ENCODE peak calls at places on chromosomes 7 and 10, in nine cellular contexts. One of them, this sample, is unnamed.

GRCh38 chr7:142908921-142909870 is 23.7 kb upstream of the TRPV6 start:
- DNase-seq in psoas muscle: no peak
- DNase-seq in PC-3: no peak
- DNase-seq in ovary: no peak
- DNase-seq in MM.1S: peak; percentile 57
- DNase-seq in neural progenitor cell: peak; percentile 26
- DNase-seq in body of pancreas: peak; percentile 40
- DNase-seq in breast epithelium: no peak
- DNase-seq in heart left ventricle: no peak
- DNase-seq in this sample: no peak

GRCh38 chr7:80135306-80136104 is 874 bp downstream of the GNAI1 start:
- DNase-seq in breast epithelium: no peak
- DNase-seq in MM.1S: peak; percentile 68
- DNase-seq in heart left ventricle: no peak
- DNase-seq in PC-3: peak; percentile 18
- DNase-seq in psoas muscle: no peak
- DNase-seq in body of pancreas: peak; percentile 16
- DNase-seq in ovary: peak; percentile 28
- DNase-seq in neural progenitor cell: peak; percentile 54
- DNase-seq in this sample: peak; percentile 56

GRCh38 chr7:159050703-159051102 is 94.0 kb downstream of the VIPR2 start:
- DNase-seq in neural progenitor cell: no peak
- DNase-seq in body of pancreas: no peak
- DNase-seq in MM.1S: peak; percentile 70
- DNase-seq in psoas muscle: no peak
- DNase-seq in PC-3: no peak
- DNase-seq in ovary: no peak
- DNase-seq in breast epithelium: no peak
- DNase-seq in heart left ventricle: no peak
- DNase-seq in this sample: no peak

GRCh38 chr10:85402541-85402940 is 964.1 kb downstream of the GRID1 start:
- DNase-seq in heart left ventricle: no peak
- DNase-seq in MM.1S: no peak
- DNase-seq in psoas muscle: no peak
- DNase-seq in neural progenitor cell: no peak
- DNase-seq in body of pancreas: no peak
- DNase-seq in ovary: no peak
- DNase-seq in PC-3: no peak
- DNase-seq in breast epithelium: no peak
- DNase-seq in this sample: no peak

GRCh38 chr10:3080608-3081007 is 13.3 kb downstream of the PFKP start:
- DNase-seq in psoas muscle: no peak
- DNase-seq in breast epithelium: peak; percentile 20
- DNase-seq in body of pancreas: no peak
- DNase-seq in MM.1S: no peak
- DNase-seq in neural progenitor cell: no peak
- DNase-seq in heart left ventricle: no peak
- DNase-seq in ovary: no peak
- DNase-seq in PC-3: no peak
- DNase-seq in this sample: no peak

GRCh38 chr7:11252705-11253272 is 279.1 kb downstream of the PHF14 start:
- DNase-seq in neural progenitor cell: no peak
- DNase-seq in breast epithelium: no peak
- DNase-seq in PC-3: peak; percentile 37
- DNase-seq in psoas muscle: no peak
- DNase-seq in ovary: no peak
- DNase-seq in MM.1S: no peak
- DNase-seq in heart left ventricle: no peak
- DNase-seq in body of pancreas: no peak
- DNase-seq in this sample: no peak

GRCh38 chr10:96072673-96073072 is 29.3 kb downstream of the CCNJ start:
- DNase-seq in psoas muscle: no peak
- DNase-seq in neural progenitor cell: no peak
- DNase-seq in ovary: no peak
- DNase-seq in body of pancreas: no peak
- DNase-seq in PC-3: no peak
- DNase-seq in heart left ventricle: no peak
- DNase-seq in breast epithelium: no peak
- DNase-seq in MM.1S: no peak
- DNase-seq in this sample: no peak

GRCh38 chr10:79608505-79609375 is 2.0 kb upstream of the SFTPA1 start:
- DNase-seq in breast epithelium: no peak
- DNase-seq in heart left ventricle: no peak
- DNase-seq in body of pancreas: peak; percentile 67
- DNase-seq in psoas muscle: no peak
- DNase-seq in ovary: no peak
- DNase-seq in PC-3: no peak
- DNase-seq in neural progenitor cell: peak; percentile 63
- DNase-seq in MM.1S: peak; percentile 57
- DNase-seq in this sample: peak; percentile 29

GRCh38 chr7:39608278-39608677 is 15.1 kb upstream of the RALA start:
- DNase-seq in breast epithelium: no peak
- DNase-seq in psoas muscle: no peak
- DNase-seq in body of pancreas: no peak
- DNase-seq in heart left ventricle: no peak
- DNase-seq in PC-3: peak; percentile 32
- DNase-seq in neural progenitor cell: no peak
- DNase-seq in ovary: no peak
- DNase-seq in MM.1S: no peak
- DNase-seq in this sample: no peak

GRCh38 chr7:26507375-26508068 is 215.9 kb downstream of the SNX10 start:
- DNase-seq in PC-3: no peak
- DNase-seq in ovary: no peak
- DNase-seq in MM.1S: no peak
- DNase-seq in psoas muscle: no peak
- DNase-seq in breast epithelium: no peak
- DNase-seq in neural progenitor cell: no peak
- DNase-seq in body of pancreas: peak; percentile 46
- DNase-seq in heart left ventricle: no peak
- DNase-seq in this sample: no peak

GRCh38 chr7:25124485-25125136 is 449 bp downstream of the CYCS start:
- DNase-seq in body of pancreas: peak; percentile 13
- DNase-seq in MM.1S: peak; percentile 31
- DNase-seq in PC-3: no peak
- DNase-seq in ovary: peak; percentile 35
- DNase-seq in heart left ventricle: no peak
- DNase-seq in psoas muscle: no peak
- DNase-seq in neural progenitor cell: peak; percentile 11
- DNase-seq in breast epithelium: no peak
- DNase-seq in this sample: peak; percentile 6

GRCh38 chr7:93574269-93574645 is 267 bp downstream of the CALCR start:
- DNase-seq in neural progenitor cell: peak; percentile 51
- DNase-seq in ovary: no peak
- DNase-seq in MM.1S: no peak
- DNase-seq in psoas muscle: no peak
- DNase-seq in heart left ventricle: no peak
- DNase-seq in PC-3: no peak
- DNase-seq in breast epithelium: no peak
- DNase-seq in body of pancreas: no peak
- DNase-seq in this sample: no peak

GRCh38 chr7:87878208-87878735 is 2.0 kb downstream of the DBF4 start:
- DNase-seq in MM.1S: no peak
- DNase-seq in body of pancreas: no peak
- DNase-seq in breast epithelium: no peak
- DNase-seq in heart left ventricle: no peak
- DNase-seq in neural progenitor cell: no peak
- DNase-seq in PC-3: peak; percentile 5
- DNase-seq in psoas muscle: no peak
- DNase-seq in ovary: no peak
- DNase-seq in this sample: no peak
- H3K27ac ChIP-seq in MM.1S: no peak overlapping the region
- H3K27ac ChIP-seq in body of pancreas: no peak overlapping the region
- H3K27ac ChIP-seq in breast epithelium: no peak overlapping the region
- H3K27ac ChIP-seq in heart left ventricle: no peak overlapping the region
- H3K27ac ChIP-seq in neural progenitor cell: no peak overlapping the region
- H3K27ac ChIP-seq in PC-3: no peak overlapping the region
- H3K27ac ChIP-seq in psoas muscle: no peak overlapping the region
- H3K27ac ChIP-seq in ovary: no peak overlapping the region
- H3K27ac ChIP-seq in this sample: no peak overlapping the region

GRCh38 chr10:46550795-46551700 is 5.4 kb downstream of the GPRIN2 start:
- DNase-seq in PC-3: no peak
- DNase-seq in psoas muscle: peak; percentile 35
- DNase-seq in neural progenitor cell: no peak
- DNase-seq in heart left ventricle: no peak
- DNase-seq in ovary: peak; percentile 17
- DNase-seq in body of pancreas: no peak
- DNase-seq in breast epithelium: peak; percentile 50
- DNase-seq in MM.1S: no peak
- DNase-seq in this sample: no peak
- H3K4me1 ChIP-seq in PC-3: peaks cover 8% of the 10 kb centered on the region
- H3K4me1 ChIP-seq in psoas muscle: no peaks in the 10 kb centered on the region
- H3K4me1 ChIP-seq in neural progenitor cell: peaks cover 8% of the 10 kb centered on the region
- H3K4me1 ChIP-seq in heart left ventricle: no peaks in the 10 kb centered on the region
- H3K4me1 ChIP-seq in ovary: peaks cover under 1% of the 10 kb centered on the region
- H3K4me1 ChIP-seq in body of pancreas: peaks cover 10% of the 10 kb centered on the region
- H3K4me1 ChIP-seq in breast epithelium: no peaks in the 10 kb centered on the region
- H3K4me1 ChIP-seq in MM.1S: no peaks in the 10 kb centered on the region
- H3K4me1 ChIP-seq in this sample: no peaks in the 10 kb centered on the region

GRCh38 chr7:154503962-154504550 is 451.9 kb downstream of the DPP6 start:
- DNase-seq in body of pancreas: no peak
- DNase-seq in heart left ventricle: no peak
- DNase-seq in psoas muscle: no peak
- DNase-seq in MM.1S: peak; percentile 75
- DNase-seq in breast epithelium: no peak
- DNase-seq in neural progenitor cell: peak; percentile 73
- DNase-seq in PC-3: peak; percentile 53
- DNase-seq in ovary: no peak
- DNase-seq in this sample: no peak
- TF ChIP-seq CTCF in body of pancreas: peak; percentile 69
- TF ChIP-seq CTCF in heart left ventricle: peak; percentile 65
- TF ChIP-seq CTCF in psoas muscle: peak; percentile 65
- TF ChIP-seq CTCF in MM.1S: peak; percentile 78
- TF ChIP-seq CTCF in breast epithelium: no peak
- TF ChIP-seq CTCF in neural progenitor cell: peak; percentile 83
- TF ChIP-seq CTCF in PC-3: peak; percentile 61
- TF ChIP-seq CTCF in ovary: no peak
- TF ChIP-seq CTCF in this sample: peak; percentile 60

GRCh38 chr7:46534593-46535271 is 613.7 kb upstream of the IGFBP3 start:
- DNase-seq in heart left ventricle: no peak
- DNase-seq in body of pancreas: no peak
- DNase-seq in neural progenitor cell: peak; percentile 58
- DNase-seq in ovary: no peak
- DNase-seq in breast epithelium: no peak
- DNase-seq in MM.1S: no peak
- DNase-seq in PC-3: no peak
- DNase-seq in psoas muscle: no peak
- DNase-seq in this sample: no peak
- H3K27ac ChIP-seq in heart left ventricle: no peak overlapping the region
- H3K27ac ChIP-seq in body of pancreas: no peak overlapping the region
- H3K27ac ChIP-seq in neural progenitor cell: no peak overlapping the region
- H3K27ac ChIP-seq in ovary: no peak overlapping the region
- H3K27ac ChIP-seq in breast epithelium: no peak overlapping the region
- H3K27ac ChIP-seq in MM.1S: no peak overlapping the region
- H3K27ac ChIP-seq in PC-3: no peak overlapping the region
- H3K27ac ChIP-seq in psoas muscle: no peak overlapping the region
- H3K27ac ChIP-seq in this sample: no peak overlapping the region

GRCh38 chr10:44967596-44967995 is 8.0 kb downstream of the RASSF4 start:
- DNase-seq in body of pancreas: no peak
- DNase-seq in MM.1S: no peak
- DNase-seq in heart left ventricle: peak; percentile 35
- DNase-seq in PC-3: no peak
- DNase-seq in ovary: no peak
- DNase-seq in neural progenitor cell: no peak
- DNase-seq in psoas muscle: peak; percentile 50
- DNase-seq in breast epithelium: no peak
- DNase-seq in this sample: no peak
- H3K4me1 ChIP-seq in body of pancreas: peaks cover 74% of the 10 kb centered on the region
- H3K4me1 ChIP-seq in MM.1S: peaks cover 57% of the 10 kb centered on the region
- H3K4me1 ChIP-seq in heart left ventricle: peaks cover 23% of the 10 kb centered on the region
- H3K4me1 ChIP-seq in PC-3: no peaks in the 10 kb centered on the region
- H3K4me1 ChIP-seq in ovary: peaks cover 1% of the 10 kb centered on the region
- H3K4me1 ChIP-seq in neural progenitor cell: peaks cover 32% of the 10 kb centered on the region
- H3K4me1 ChIP-seq in psoas muscle: peaks cover 78% of the 10 kb centered on the region
- H3K4me1 ChIP-seq in breast epithelium: peaks cover 27% of the 10 kb centered on the region
- H3K4me1 ChIP-seq in this sample: peaks cover 28% of the 10 kb centered on the region

GRCh38 chr7:27689045-27689877 is 26.6 kb upstream of the HIBADH start:
- DNase-seq in breast epithelium: no peak
- DNase-seq in psoas muscle: no peak
- DNase-seq in neural progenitor cell: peak; percentile 65
- DNase-seq in PC-3: peak; percentile 67
- DNase-seq in heart left ventricle: no peak
- DNase-seq in body of pancreas: peak; percentile 26
- DNase-seq in ovary: no peak
- DNase-seq in MM.1S: peak; percentile 10
- DNase-seq in this sample: no peak
- TF ChIP-seq CTCF in breast epithelium: no peak
- TF ChIP-seq CTCF in psoas muscle: peak; percentile 19
- TF ChIP-seq CTCF in neural progenitor cell: peak; percentile 62
- TF ChIP-seq CTCF in PC-3: peak; percentile 89
- TF ChIP-seq CTCF in heart left ventricle: peak; percentile 26
- TF ChIP-seq CTCF in body of pancreas: peak; percentile 49
- TF ChIP-seq CTCF in ovary: no peak
- TF ChIP-seq CTCF in MM.1S: peak; percentile 38
- TF ChIP-seq CTCF in this sample: no peak

DNA sequence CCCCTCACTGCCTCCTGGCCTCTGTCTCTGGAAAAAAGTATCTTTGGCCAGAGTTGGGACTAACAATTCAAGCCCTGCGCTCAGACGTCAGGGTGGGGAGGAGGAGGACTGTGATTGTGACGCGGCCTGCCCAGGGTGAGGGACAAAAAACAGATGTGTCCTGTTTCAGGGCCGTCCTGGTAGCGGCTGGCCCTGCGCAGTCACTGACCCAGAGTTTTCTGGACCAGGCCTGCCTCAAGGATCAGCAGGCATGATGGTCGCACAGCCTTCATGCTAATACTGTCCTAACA is 110.1 kb downstream of the CYTH3 start:
- DNase-seq in heart left ventricle: peak; percentile 81
- DNase-seq in MM.1S: no peak
- DNase-seq in neural progenitor cell: no peak
- DNase-seq in psoas muscle: peak; percentile 82
- DNase-seq in body of pancreas: no peak
- DNase-seq in PC-3: no peak
- DNase-seq in breast epithelium: no peak
- DNase-seq in ovary: no peak
- DNase-seq in this sample: no peak
- H3K27ac ChIP-seq in heart left ventricle: peak overlapping the region; percentile 64
- H3K27ac ChIP-seq in MM.1S: peak overlapping the region; percentile 98
- H3K27ac ChIP-seq in neural progenitor cell: no peak overlapping the region
- H3K27ac ChIP-seq in psoas muscle: peak overlapping the region; percentile 13
- H3K27ac ChIP-seq in body of pancreas: no peak overlapping the region
- H3K27ac ChIP-seq in PC-3: no peak overlapping the region
- H3K27ac ChIP-seq in breast epithelium: no peak overlapping the region
- H3K27ac ChIP-seq in ovary: no peak overlapping the region
- H3K27ac ChIP-seq in this sample: no peak overlapping the region

GRCh38 chr7:106114735-106115383 is 2.7 kb upstream of the SYPL1 start:
- DNase-seq in neural progenitor cell: no peak
- DNase-seq in heart left ventricle: no peak
- DNase-seq in psoas muscle: no peak
- DNase-seq in ovary: no peak
- DNase-seq in PC-3: no peak
- DNase-seq in body of pancreas: no peak
- DNase-seq in MM.1S: no peak
- DNase-seq in breast epithelium: no peak
- DNase-seq in this sample: peak; percentile 17
- H3K4me1 ChIP-seq in neural progenitor cell: peaks cover 15% of the 10 kb centered on the region
- H3K4me1 ChIP-seq in heart left ventricle: no peaks in the 10 kb centered on the region
- H3K4me1 ChIP-seq in psoas muscle: peaks cover 45% of the 10 kb centered on the region
- H3K4me1 ChIP-seq in ovary: no peaks in the 10 kb centered on the region
- H3K4me1 ChIP-seq in PC-3: peaks cover 17% of the 10 kb centered on the region
- H3K4me1 ChIP-seq in body of pancreas: peaks cover 13% of the 10 kb centered on the region
- H3K4me1 ChIP-seq in MM.1S: peaks cover 14% of the 10 kb centered on the region
- H3K4me1 ChIP-seq in breast epithelium: peaks cover 4% of the 10 kb centered on the region
- H3K4me1 ChIP-seq in this sample: peaks cover 58% of the 10 kb centered on the region